ENCODE peak calls at places on chromosomes 5 and 9, in seven cellular contexts. One of them, this sample, is unnamed.

GRCh38 chr5:110807174-110807573 is 68.4 kb downstream of the SLC25A46 start:
- DNase-seq in cardiac muscle cell: no peak
- DNase-seq in CD8-positive, alpha-beta memory T cell: no peak
- DNase-seq in tibial artery: no peak
- DNase-seq in H9: no peak
- DNase-seq in GM23338: no peak
- DNase-seq in brain microvascular endothelial cell: no peak
- DNase-seq in this sample: no peak

GRCh38 chr9:29332789-29333188 is 1759.5 kb upstream of the C9orf72 start:
- DNase-seq in tibial artery: no peak
- DNase-seq in H9: no peak
- DNase-seq in brain microvascular endothelial cell: peak; percentile 53
- DNase-seq in cardiac muscle cell: no peak
- DNase-seq in GM23338: no peak
- DNase-seq in CD8-positive, alpha-beta memory T cell: no peak
- DNase-seq in this sample: no peak

GRCh38 chr9:75197521-75197920 is 109.2 kb downstream of the OSTF1 start:
- DNase-seq in CD8-positive, alpha-beta memory T cell: no peak
- DNase-seq in brain microvascular endothelial cell: peak; percentile 14
- DNase-seq in GM23338: no peak
- DNase-seq in cardiac muscle cell: no peak
- DNase-seq in H9: no peak
- DNase-seq in tibial artery: no peak
- DNase-seq in this sample: no peak

GRCh38 chr5:168858371-168858770 is 279.2 kb upstream of the PANK3 start:
- DNase-seq in cardiac muscle cell: no peak
- DNase-seq in brain microvascular endothelial cell: no peak
- DNase-seq in GM23338: no peak
- DNase-seq in tibial artery: no peak
- DNase-seq in CD8-positive, alpha-beta memory T cell: no peak
- DNase-seq in H9: no peak
- DNase-seq in this sample: no peak

GRCh38 chr5:139669681-139670368 is 21.7 kb downstream of the CXXC5 start:
- DNase-seq in GM23338: no peak
- DNase-seq in brain microvascular endothelial cell: no peak
- DNase-seq in cardiac muscle cell: peak; percentile 74
- DNase-seq in CD8-positive, alpha-beta memory T cell: peak; percentile 26
- DNase-seq in H9: no peak
- DNase-seq in tibial artery: no peak
- DNase-seq in this sample: no peak

GRCh38 chr9:20216438-20216837 is 405.9 kb downstream of the MLLT3 start:
- DNase-seq in brain microvascular endothelial cell: no peak
- DNase-seq in CD8-positive, alpha-beta memory T cell: no peak
- DNase-seq in H9: no peak
- DNase-seq in tibial artery: no peak
- DNase-seq in GM23338: no peak
- DNase-seq in cardiac muscle cell: no peak
- DNase-seq in this sample: no peak

GRCh38 chr9:34127035-34127948 is 794 bp upstream of the DCAF12 start:
- DNase-seq in tibial artery: no peak
- DNase-seq in cardiac muscle cell: no peak
- DNase-seq in CD8-positive, alpha-beta memory T cell: no peak
- DNase-seq in GM23338: no peak
- DNase-seq in brain microvascular endothelial cell: no peak
- DNase-seq in H9: no peak
- DNase-seq in this sample: no peak

GRCh38 chr5:58922392-58923171 is 339.7 kb downstream of the RAB3C start:
- DNase-seq in GM23338: no peak
- DNase-seq in tibial artery: peak; percentile 97
- DNase-seq in CD8-positive, alpha-beta memory T cell: no peak
- DNase-seq in brain microvascular endothelial cell: no peak
- DNase-seq in H9: no peak
- DNase-seq in cardiac muscle cell: no peak
- DNase-seq in this sample: peak; percentile 72

GRCh38 chr9:124010303-124010664 is 1.3 kb upstream of the LHX2 start:
- DNase-seq in CD8-positive, alpha-beta memory T cell: no peak
- DNase-seq in H9: no peak
- DNase-seq in tibial artery: peak; percentile 13
- DNase-seq in brain microvascular endothelial cell: no peak
- DNase-seq in cardiac muscle cell: no peak
- DNase-seq in GM23338: no peak
- DNase-seq in this sample: no peak
- H3K27ac ChIP-seq in CD8-positive, alpha-beta memory T cell: no peak overlapping the region
- H3K27ac ChIP-seq in H9: no peak overlapping the region
- H3K27ac ChIP-seq in tibial artery: no peak overlapping the region
- H3K27ac ChIP-seq in brain microvascular endothelial cell: no peak overlapping the region
- H3K27ac ChIP-seq in cardiac muscle cell: no peak overlapping the region
- H3K27ac ChIP-seq in GM23338: no peak overlapping the region
- H3K27ac ChIP-seq in this sample: no peak overlapping the region

GRCh38 chr9:100540327-100540726 is 37.6 kb upstream of the CAVIN4 start:
- DNase-seq in GM23338: peak; percentile 21
- DNase-seq in tibial artery: no peak
- DNase-seq in cardiac muscle cell: no peak
- DNase-seq in brain microvascular endothelial cell: no peak
- DNase-seq in H9: no peak
- DNase-seq in CD8-positive, alpha-beta memory T cell: no peak
- DNase-seq in this sample: no peak

DNA sequence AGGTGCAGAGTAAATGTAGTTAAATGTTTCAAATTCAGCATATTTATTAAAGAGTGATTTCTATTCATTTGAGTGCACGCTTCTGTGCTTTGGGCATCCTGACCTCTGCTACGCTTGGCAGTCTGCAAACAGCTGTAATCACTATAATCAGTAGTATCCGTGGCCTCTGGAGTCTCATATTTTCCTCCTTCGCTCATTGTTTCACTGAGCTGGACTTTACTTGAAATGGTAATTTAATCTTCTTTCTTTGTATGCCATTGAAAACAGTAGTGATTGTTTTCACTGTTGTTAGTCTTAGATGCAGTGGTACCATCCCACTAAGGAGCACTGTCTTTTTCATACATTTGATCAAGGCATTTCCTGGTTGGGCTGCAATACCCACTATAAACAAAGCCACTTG is 43.5 kb upstream of the CAVIN4 start:
- DNase-seq in H9: no peak
- DNase-seq in tibial artery: no peak
- DNase-seq in GM23338: no peak
- DNase-seq in cardiac muscle cell: no peak
- DNase-seq in CD8-positive, alpha-beta memory T cell: no peak
- DNase-seq in brain microvascular endothelial cell: no peak
- DNase-seq in this sample: no peak
- H3K27ac ChIP-seq in H9: no peak overlapping the region
- H3K27ac ChIP-seq in tibial artery: no peak overlapping the region
- H3K27ac ChIP-seq in GM23338: no peak overlapping the region
- H3K27ac ChIP-seq in cardiac muscle cell: peak overlapping the region; percentile 4
- H3K27ac ChIP-seq in CD8-positive, alpha-beta memory T cell: no peak overlapping the region
- H3K27ac ChIP-seq in brain microvascular endothelial cell: no peak overlapping the region
- H3K27ac ChIP-seq in this sample: peak overlapping the region; percentile 82

GRCh38 chr5:171997011-171997410 is 9.4 kb downstream of the FBXW11 start:
- DNase-seq in GM23338: no peak
- DNase-seq in H9: no peak
- DNase-seq in tibial artery: no peak
- DNase-seq in cardiac muscle cell: no peak
- DNase-seq in CD8-positive, alpha-beta memory T cell: no peak
- DNase-seq in brain microvascular endothelial cell: no peak
- DNase-seq in this sample: no peak

GRCh38 chr5:171999100-171999499 is 7.3 kb downstream of the FBXW11 start:
- DNase-seq in CD8-positive, alpha-beta memory T cell: no peak
- DNase-seq in H9: no peak
- DNase-seq in brain microvascular endothelial cell: no peak
- DNase-seq in cardiac muscle cell: no peak
- DNase-seq in GM23338: no peak
- DNase-seq in tibial artery: no peak
- DNase-seq in this sample: no peak

GRCh38 chr5:172002310-172002709 is 4.1 kb downstream of the FBXW11 start:
- DNase-seq in CD8-positive, alpha-beta memory T cell: no peak
- DNase-seq in brain microvascular endothelial cell: no peak
- DNase-seq in tibial artery: no peak
- DNase-seq in H9: no peak
- DNase-seq in GM23338: peak; percentile 51
- DNase-seq in cardiac muscle cell: peak; percentile 41
- DNase-seq in this sample: no peak

GRCh38 chr5:172002840-172003512 is 3.5 kb downstream of the FBXW11 start:
- DNase-seq in CD8-positive, alpha-beta memory T cell: no peak
- DNase-seq in tibial artery: no peak
- DNase-seq in brain microvascular endothelial cell: no peak
- DNase-seq in H9: no peak
- DNase-seq in GM23338: no peak
- DNase-seq in cardiac muscle cell: no peak
- DNase-seq in this sample: no peak

GRCh38 chr5:171999877-172000276 is 6.6 kb downstream of the FBXW11 start:
- DNase-seq in brain microvascular endothelial cell: no peak
- DNase-seq in cardiac muscle cell: no peak
- DNase-seq in CD8-positive, alpha-beta memory T cell: no peak
- DNase-seq in H9: no peak
- DNase-seq in tibial artery: no peak
- DNase-seq in GM23338: peak; percentile 60
- DNase-seq in this sample: no peak
- H3K27ac ChIP-seq in brain microvascular endothelial cell: no peak overlapping the region
- H3K27ac ChIP-seq in cardiac muscle cell: no peak overlapping the region
- H3K27ac ChIP-seq in CD8-positive, alpha-beta memory T cell: no peak overlapping the region
- H3K27ac ChIP-seq in H9: no peak overlapping the region
- H3K27ac ChIP-seq in tibial artery: no peak overlapping the region
- H3K27ac ChIP-seq in GM23338: peak overlapping the region; percentile 7
- H3K27ac ChIP-seq in this sample: no peak overlapping the region

GRCh38 chr5:31935702-31936347 is 238.3 kb downstream of the GOLPH3 start:
- DNase-seq in tibial artery: no peak
- DNase-seq in GM23338: no peak
- DNase-seq in CD8-positive, alpha-beta memory T cell: no peak
- DNase-seq in cardiac muscle cell: no peak
- DNase-seq in H9: no peak
- DNase-seq in brain microvascular endothelial cell: no peak
- DNase-seq in this sample: no peak
- H3K27ac ChIP-seq in tibial artery: no peak overlapping the region
- H3K27ac ChIP-seq in GM23338: no peak overlapping the region
- H3K27ac ChIP-seq in CD8-positive, alpha-beta memory T cell: no peak overlapping the region
- H3K27ac ChIP-seq in cardiac muscle cell: no peak overlapping the region
- H3K27ac ChIP-seq in H9: no peak overlapping the region
- H3K27ac ChIP-seq in brain microvascular endothelial cell: no peak overlapping the region
- H3K27ac ChIP-seq in this sample: no peak overlapping the region

GRCh38 chr5:76855961-76856360 is 6.1 kb downstream of the S100Z start:
- DNase-seq in tibial artery: no peak
- DNase-seq in H9: no peak
- DNase-seq in brain microvascular endothelial cell: no peak
- DNase-seq in cardiac muscle cell: no peak
- DNase-seq in GM23338: no peak
- DNase-seq in CD8-positive, alpha-beta memory T cell: no peak
- DNase-seq in this sample: no peak

GRCh38 chr5:76851713-76852369 is 2.0 kb downstream of the S100Z start:
- DNase-seq in brain microvascular endothelial cell: no peak
- DNase-seq in GM23338: no peak
- DNase-seq in CD8-positive, alpha-beta memory T cell: no peak
- DNase-seq in H9: no peak
- DNase-seq in cardiac muscle cell: no peak
- DNase-seq in tibial artery: no peak
- DNase-seq in this sample: no peak

GRCh38 chr5:76850543-76851140 is 828 bp downstream of the S100Z start:
- DNase-seq in cardiac muscle cell: no peak
- DNase-seq in GM23338: no peak
- DNase-seq in tibial artery: no peak
- DNase-seq in CD8-positive, alpha-beta memory T cell: no peak
- DNase-seq in brain microvascular endothelial cell: no peak
- DNase-seq in H9: no peak
- DNase-seq in this sample: no peak

GRCh38 chr5:76852716-76853115 is 2.9 kb downstream of the S100Z start:
- DNase-seq in CD8-positive, alpha-beta memory T cell: no peak
- DNase-seq in brain microvascular endothelial cell: no peak
- DNase-seq in tibial artery: no peak
- DNase-seq in cardiac muscle cell: no peak
- DNase-seq in GM23338: no peak
- DNase-seq in H9: no peak
- DNase-seq in this sample: no peak

GRCh38 chr5:76854644-76855043 is 4.8 kb downstream of the S100Z start:
- DNase-seq in GM23338: peak; percentile 35
- DNase-seq in cardiac muscle cell: no peak
- DNase-seq in brain microvascular endothelial cell: no peak
- DNase-seq in tibial artery: no peak
- DNase-seq in CD8-positive, alpha-beta memory T cell: no peak
- DNase-seq in H9: no peak
- DNase-seq in this sample: no peak
- H3K27ac ChIP-seq in GM23338: no peak overlapping the region
- H3K27ac ChIP-seq in cardiac muscle cell: no peak overlapping the region
- H3K27ac ChIP-seq in brain microvascular endothelial cell: no peak overlapping the region
- H3K27ac ChIP-seq in tibial artery: no peak overlapping the region
- H3K27ac ChIP-seq in CD8-positive, alpha-beta memory T cell: no peak overlapping the region
- H3K27ac ChIP-seq in H9: no peak overlapping the region
- H3K27ac ChIP-seq in this sample: no peak overlapping the region

GRCh38 chr5:95843733-95844223 is 21.3 kb upstream of the GLRX start:
- DNase-seq in brain microvascular endothelial cell: no peak
- DNase-seq in cardiac muscle cell: no peak
- DNase-seq in GM23338: no peak
- DNase-seq in H9: no peak
- DNase-seq in CD8-positive, alpha-beta memory T cell: no peak
- DNase-seq in tibial artery: peak; percentile 74
- DNase-seq in this sample: no peak
- H3K27ac ChIP-seq in brain microvascular endothelial cell: no peak overlapping the region
- H3K27ac ChIP-seq in cardiac muscle cell: no peak overlapping the region
- H3K27ac ChIP-seq in GM23338: no peak overlapping the region
- H3K27ac ChIP-seq in H9: no peak overlapping the region
- H3K27ac ChIP-seq in CD8-positive, alpha-beta memory T cell: no peak overlapping the region
- H3K27ac ChIP-seq in tibial artery: peak overlapping the region; percentile 58
- H3K27ac ChIP-seq in this sample: no peak overlapping the region

GRCh38 chr9:136596630-136597031 is 50.8 kb upstream of the NOTCH1 start:
- DNase-seq in GM23338: no peak
- DNase-seq in CD8-positive, alpha-beta memory T cell: no peak
- DNase-seq in cardiac muscle cell: no peak
- DNase-seq in brain microvascular endothelial cell: no peak
- DNase-seq in H9: no peak
- DNase-seq in tibial artery: no peak
- DNase-seq in this sample: peak; percentile 61

GRCh38 chr9:136597141-136597885 is 51.5 kb upstream of the NOTCH1 start:
- DNase-seq in tibial artery: no peak
- DNase-seq in CD8-positive, alpha-beta memory T cell: no peak
- DNase-seq in H9: no peak
- DNase-seq in GM23338: no peak
- DNase-seq in brain microvascular endothelial cell: no peak
- DNase-seq in cardiac muscle cell: no peak
- DNase-seq in this sample: no peak

GRCh38 chr9:136599811-136600660 is 54.2 kb upstream of the NOTCH1 start:
- DNase-seq in tibial artery: no peak
- DNase-seq in brain microvascular endothelial cell: no peak
- DNase-seq in GM23338: no peak
- DNase-seq in CD8-positive, alpha-beta memory T cell: no peak
- DNase-seq in cardiac muscle cell: no peak
- DNase-seq in H9: no peak
- DNase-seq in this sample: peak; percentile 18

GRCh38 chr9:136597965-136598364 is 52.1 kb upstream of the NOTCH1 start:
- DNase-seq in tibial artery: no peak
- DNase-seq in H9: no peak
- DNase-seq in brain microvascular endothelial cell: no peak
- DNase-seq in GM23338: no peak
- DNase-seq in CD8-positive, alpha-beta memory T cell: no peak
- DNase-seq in cardiac muscle cell: no peak
- DNase-seq in this sample: no peak

GRCh38 chr9:136599074-136599531 is 53.3 kb upstream of the NOTCH1 start:
- DNase-seq in cardiac muscle cell: no peak
- DNase-seq in brain microvascular endothelial cell: no peak
- DNase-seq in H9: no peak
- DNase-seq in GM23338: no peak
- DNase-seq in CD8-positive, alpha-beta memory T cell: no peak
- DNase-seq in tibial artery: no peak
- DNase-seq in this sample: no peak
- H3K27ac ChIP-seq in cardiac muscle cell: no peak overlapping the region
- H3K27ac ChIP-seq in brain microvascular endothelial cell: no peak overlapping the region
- H3K27ac ChIP-seq in H9: no peak overlapping the region
- H3K27ac ChIP-seq in GM23338: no peak overlapping the region
- H3K27ac ChIP-seq in CD8-positive, alpha-beta memory T cell: no peak overlapping the region
- H3K27ac ChIP-seq in tibial artery: no peak overlapping the region
- H3K27ac ChIP-seq in this sample: no peak overlapping the region

This sample was measured in substantia nigra.